ENCODE peak calls at places on chromosomes 6 and 20, in seven cellular contexts. Z is fibroblast of mammary gland, F is adrenal gland, C is kidney epithelial cell, U is bronchial epithelial cell, M is AG10803, H is lower leg skin. G is an unnamed sample.

GRCh38 chr6:148398244-148398643 is 55.6 kb downstream of the SASH1 start:
- DNase-seq in Z (no peak), F (no peak), C (no peak), U (no peak), M (no peak), H (no peak), G (no peak)

GRCh38 chr20:32003325-32003724 is 6.9 kb upstream of the CCM2L start:
- DNase-seq in Z (no peak), F (no peak), C (no peak), U (no peak), M (no peak), H (no peak), G (no peak)

GRCh38 chr6:70651326-70651905 is 16.3 kb upstream of the SMAP1 start:
- DNase-seq in Z (no peak), F (no peak), C (no peak), U (no peak), M (no peak), H (no peak), G (no peak)

GRCh38 chr6:38776515-38776914 is 61.4 kb downstream of the DNAH8 start:
- DNase-seq in Z (peak; percentile 24), F (no peak), C (no peak), U (peak; percentile 61), M (peak; percentile 4), H (no peak), G (peak; percentile 0)

GRCh38 chr20:19995220-19995863 is 21.8 kb upstream of the NAA20 start:
- DNase-seq in Z (peak; percentile 74), F (peak; percentile 61), C (no peak), U (peak; percentile 47), M (peak; percentile 71), H (no peak), G (peak; percentile 82)

GRCh38 chr6:33160728-33161323 is 31.4 kb downstream of the COL11A2 start:
- DNase-seq in Z (peak; percentile 85), F (no peak), C (no peak), U (peak; percentile 27), M (peak; percentile 96), H (peak; percentile 38), G (peak; percentile 97)

GRCh38 chr20:31606928-31607639 is 2.0 kb downstream of the ID1 start:
- DNase-seq in Z (peak; percentile 79), F (no peak), C (no peak), U (peak; percentile 80), M (peak; percentile 41), H (no peak), G (peak; percentile 73)

GRCh38 chr6:167704396-167704801 is 122.3 kb upstream of the AFDN start:
- DNase-seq in Z (no peak), F (peak; percentile 8), C (no peak), U (no peak), M (no peak), H (no peak), G (no peak)

GRCh38 chr6:108805611-108806181 is 42.5 kb upstream of the ARMC2 start:
- DNase-seq in Z (no peak), F (no peak), C (no peak), U (no peak), M (no peak), H (no peak), G (no peak)

GRCh38 chr6:87745966-87746721 is 44.1 kb upstream of the AKIRIN2 start:
- DNase-seq in Z (no peak), F (no peak), C (no peak), U (no peak), M (peak; percentile 59), H (no peak), G (no peak)

GRCh38 chr6:56808871-56809359 is 146.0 kb upstream of the BEND6 start:
- DNase-seq in Z (peak; percentile 37), F (no peak), C (no peak), U (peak; percentile 63), M (peak; percentile 60), H (no peak), G (peak; percentile 42)

GRCh38 chr6:56992703-56993102 is 37.8 kb downstream of the BEND6 start:
- DNase-seq in Z (peak; percentile 15), F (no peak), C (no peak), U (peak; percentile 25), M (no peak), H (no peak), G (no peak)

GRCh38 chr6:35382015-35382414 is 39.7 kb downstream of the PPARD start:
- DNase-seq in Z (no peak), F (no peak), C (no peak), U (no peak), M (no peak), H (no peak), G (no peak)

GRCh38 chr6:136051140-136051775 is 198.9 kb downstream of the MTFR2 start:
- DNase-seq in Z (no peak), F (peak; percentile 34), C (no peak), U (no peak), M (no peak), H (no peak), G (peak; percentile 89)

GRCh38 chr6:2196079-2196679 is 49.2 kb downstream of the GMDS start:
- DNase-seq in Z (peak; percentile 69), F (peak; percentile 38), C (no peak), U (peak; percentile 58), M (peak; percentile 59), H (peak; percentile 28), G (peak; percentile 79)

GRCh38 chr6:160315310-160315709 is 32.9 kb upstream of the SLC22A3 start:
- DNase-seq in Z (peak; percentile 15), F (no peak), C (no peak), U (peak; percentile 67), M (no peak), H (no peak), G (no peak)

GRCh38 chr6:34239893-34240292 is 3.2 kb downstream of the HMGA1 start:
- DNase-seq in Z (no peak), F (no peak), C (no peak), U (no peak), M (no peak), H (no peak), G (no peak)

GRCh38 chr6:34242252-34243130 is 5.8 kb downstream of the HMGA1 start:
- DNase-seq in Z (peak; percentile 52), F (peak; percentile 16), C (no peak), U (no peak), M (no peak), H (no peak), G (no peak)

GRCh38 chr6:34241351-34242215 is 4.9 kb downstream of the HMGA1 start:
- DNase-seq in Z (no peak), F (peak; percentile 15), C (no peak), U (no peak), M (no peak), H (no peak), G (no peak)

GRCh38 chr6:34239240-34239825 is 2.7 kb downstream of the HMGA1 start:
- DNase-seq in Z (no peak), F (no peak), C (no peak), U (no peak), M (no peak), H (no peak), G (no peak)

DNA sequence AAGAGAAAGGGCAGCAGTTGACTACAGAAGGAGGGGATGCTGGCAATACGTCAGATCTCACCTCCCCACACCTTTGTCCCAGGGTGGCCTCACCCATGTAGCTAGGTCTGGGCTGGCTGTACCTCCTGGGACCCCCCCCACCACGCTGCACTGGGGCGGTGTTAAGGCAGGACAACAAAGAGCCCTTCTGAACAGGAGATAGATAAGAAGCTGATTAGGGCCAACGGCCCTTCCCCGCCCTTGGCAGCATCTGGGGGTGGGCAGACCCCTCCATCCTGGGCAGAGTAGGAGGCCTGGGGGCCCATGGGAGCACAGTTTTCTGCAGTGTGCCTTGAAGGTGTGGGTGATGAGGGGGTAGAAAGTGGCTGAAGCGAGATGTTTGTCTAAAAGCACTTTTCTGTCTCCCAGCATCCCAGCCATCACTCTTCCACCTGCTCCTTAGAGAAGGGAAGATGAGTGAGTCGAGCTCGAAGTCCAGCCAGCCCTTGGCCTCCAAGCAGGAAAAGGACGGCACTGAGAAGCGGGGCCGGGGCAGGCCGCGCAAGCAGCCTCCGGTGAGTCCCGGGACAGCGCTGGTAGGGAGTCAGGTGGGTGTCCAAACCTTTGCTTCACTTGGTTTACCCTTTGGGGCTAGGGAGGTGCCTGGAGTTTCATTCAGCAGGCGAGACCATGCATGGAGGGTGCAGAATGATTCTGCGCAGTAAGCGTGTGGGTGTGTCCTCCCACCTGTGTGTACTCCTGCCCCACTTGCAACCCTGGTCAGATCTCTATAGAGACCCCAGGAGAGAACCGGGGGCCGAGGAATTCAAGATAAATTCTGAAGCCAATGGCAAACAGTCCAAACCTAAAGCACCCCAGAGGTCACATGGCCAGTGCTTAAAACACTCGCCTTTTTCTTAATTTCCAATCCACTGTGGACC is 3.9 kb downstream of the HMGA1 start:
- DNase-seq in Z (no peak), F (peak; percentile 16), C (no peak), U (no peak), M (no peak), H (no peak), G (no peak)
- H3K4me3 ChIP-seq in Z (peak overlapping the region; percentile 79), F (no peak overlapping the region), C (no peak overlapping the region), U (no peak overlapping the region), M (no peak overlapping the region), H (no peak overlapping the region), G (no peak overlapping the region)

GRCh38 chr6:4134841-4135664 is at the start of gene ECI2:
- DNase-seq in Z (no peak), F (peak; percentile 85), C (no peak), U (peak; percentile 45), M (peak; percentile 62), H (no peak), G (peak; percentile 40)
- H3K4me3 ChIP-seq in Z (peak within 1 kb of the TSS; percentile 92), F (peak within 1 kb of the TSS; percentile 56), C (peak within 1 kb of the TSS; percentile 53), U (peak within 1 kb of the TSS; percentile 56), M (peak within 1 kb of the TSS; percentile 86), H (peak within 1 kb of the TSS; percentile 70), G (peak within 1 kb of the TSS; percentile 87)

GRCh38 chr20:3673551-3674070 is 8.2 kb downstream of the ADAM33 start:
- DNase-seq in Z (no peak), F (no peak), C (no peak), U (no peak), M (no peak), H (no peak), G (no peak)

GRCh38 chr20:3670945-3671344 is 7.7 kb upstream of the GFRA4 start:
- DNase-seq in Z (no peak), F (no peak), C (no peak), U (no peak), M (no peak), H (no peak), G (no peak)

GRCh38 chr20:3672864-3673550 is 8.8 kb downstream of the ADAM33 start:
- DNase-seq in Z (no peak), F (no peak), C (no peak), U (no peak), M (no peak), H (no peak), G (no peak)

GRCh38 chr20:3670511-3670910 is 7.3 kb upstream of the GFRA4 start:
- DNase-seq in Z (peak; percentile 44), F (no peak), C (no peak), U (no peak), M (no peak), H (no peak), G (no peak)

GRCh38 chr20:3671986-3672863 is 9.0 kb upstream of the GFRA4 start:
- DNase-seq in Z (no peak), F (no peak), C (no peak), U (no peak), M (no peak), H (no peak), G (no peak)
- H3K4me3 ChIP-seq in Z (no peak overlapping the region), F (no peak overlapping the region), C (no peak overlapping the region), U (no peak overlapping the region), M (no peak overlapping the region), H (no peak overlapping the region), G (no peak overlapping the region)

DNA sequence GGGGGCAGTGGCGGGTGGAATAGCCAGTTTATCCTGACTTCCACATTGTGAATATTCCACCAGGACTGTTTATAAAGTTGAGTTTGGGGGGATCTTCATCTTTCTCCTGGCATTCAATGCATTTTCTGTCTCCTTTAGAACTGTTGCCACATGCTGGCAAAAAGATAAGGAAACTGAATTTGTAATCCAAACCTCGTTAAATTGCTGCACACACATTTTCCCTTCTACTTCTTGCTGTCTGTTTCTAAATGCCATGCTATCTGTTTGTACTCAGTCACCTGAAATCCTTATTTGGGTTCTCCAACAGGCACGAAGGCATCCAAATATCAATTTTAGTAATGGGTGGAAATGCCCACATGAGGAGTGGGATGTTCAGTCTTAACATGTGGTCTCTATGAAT is 180.2 kb upstream of the CCN2 start:
- DNase-seq in Z (no peak), F (no peak), C (no peak), U (no peak), M (no peak), H (no peak), G (no peak)
- H3K4me3 ChIP-seq in Z (no peak overlapping the region), F (no peak overlapping the region), C (no peak overlapping the region), U (no peak overlapping the region), M (peak overlapping the region; percentile 2), H (no peak overlapping the region), G (no peak overlapping the region)

G was measured in fibroblast of the aortic adventitia.